ENCODE peak calls at places on chromosomes 13 and 19, in six cellular contexts. I, K, E, C, X and B are unnamed samples.

GRCh38 chr19:3135961-3136683 is at the start of gene GNA15:
- DNase-seq in K (no peak), X (peak), E (no peak), I (peak), C (no peak), B (no peak)

GRCh38 chr19:52200044-52200443 is 10.2 kb downstream of the PPP2R1A start:
- DNase-seq in K (no peak), C (peak), I (no peak), X (no peak), E (no peak), B (no peak)

GRCh38 chr19:36392916-36393673 is 14.1 kb upstream of the ZFP14 start:
- DNase-seq in X (no peak), E (no peak), C (no peak), I (no peak), K (no peak), B (no peak)

GRCh38 chr13:112875627-112876026 is 93.4 kb upstream of the MCF2L start:
- DNase-seq in I (no peak), E (no peak), K (no peak), X (no peak), C (no peak), B (no peak)

GRCh38 chr19:54035215-54036178 is 28.2 kb downstream of the VSTM1 start:
- DNase-seq in C (peak), K (no peak), E (peak), X (no peak), I (no peak), B (no peak)

GRCh38 chr19:406999-407491 is 1.9 kb downstream of the C2CD4C start:
- DNase-seq in K (no peak), X (no peak), I (peak), C (no peak), E (no peak), B (no peak)

GRCh38 chr19:55590621-55591020 is 8.7 kb downstream of the FIZ1 start:
- DNase-seq in E (no peak), C (no peak), X (no peak), K (no peak), I (no peak), B (peak)

GRCh38 chr19:44738603-44739585 is 9.6 kb upstream of the BCL3 start:
- DNase-seq in I (no peak), X (no peak), C (no peak), E (no peak), K (no peak), B (peak)

GRCh38 chr13:79860757-79861156 is 379.8 kb downstream of the NDFIP2 start:
- DNase-seq in E (no peak), C (no peak), K (no peak), X (no peak), I (no peak), B (no peak)

GRCh38 chr19:34461375-34462100 is 20.0 kb upstream of the WTIP start:
- DNase-seq in I (no peak), C (no peak), E (no peak), K (no peak), X (no peak), B (no peak)

GRCh38 chr13:65921933-65922332 is 1308.2 kb downstream of the PCDH9 start:
- DNase-seq in I (no peak), E (no peak), K (no peak), C (no peak), X (no peak), B (no peak)